ENCODE peak calls at places on chromosomes 12 and 14, in four cellular contexts. One of them, this sample, is unnamed.

GRCh38 chr14:67653651-67654280 is 20.7 kb downstream of the VTI1B start:
- DNase-seq in CD8-positive, alpha-beta T cell: no peak
- DNase-seq in cardiac muscle cell: peak; percentile 35
- DNase-seq in heart right ventricle: no peak
- DNase-seq in this sample: no peak

GRCh38 chr14:99028041-99028440 is 244.0 kb downstream of the BCL11B start:
- DNase-seq in CD8-positive, alpha-beta T cell: no peak
- DNase-seq in cardiac muscle cell: no peak
- DNase-seq in heart right ventricle: no peak
- DNase-seq in this sample: no peak

GRCh38 chr12:2124466-2125023 is 71.8 kb downstream of the CACNA1C start:
- DNase-seq in CD8-positive, alpha-beta T cell: no peak
- DNase-seq in cardiac muscle cell: no peak
- DNase-seq in heart right ventricle: no peak
- DNase-seq in this sample: no peak

GRCh38 chr12:69459477-69459876 is 10.7 kb upstream of the FRS2 start:
- DNase-seq in CD8-positive, alpha-beta T cell: no peak
- DNase-seq in cardiac muscle cell: peak; percentile 38
- DNase-seq in heart right ventricle: no peak
- DNase-seq in this sample: no peak

GRCh38 chr14:105943973-105944602 is 417.7 kb downstream of the TMEM121 start:
- DNase-seq in CD8-positive, alpha-beta T cell: no peak
- DNase-seq in cardiac muscle cell: no peak
- DNase-seq in heart right ventricle: no peak
- DNase-seq in this sample: no peak

GRCh38 chr12:2668816-2669215 is 126.0 kb upstream of the FKBP4 start:
- DNase-seq in CD8-positive, alpha-beta T cell: no peak
- DNase-seq in cardiac muscle cell: no peak
- DNase-seq in heart right ventricle: no peak
- DNase-seq in this sample: no peak

GRCh38 chr14:103144085-103144484 is 20.8 kb downstream of the TNFAIP2 start:
- DNase-seq in CD8-positive, alpha-beta T cell: no peak
- DNase-seq in cardiac muscle cell: no peak
- DNase-seq in heart right ventricle: no peak
- DNase-seq in this sample: peak; percentile 79

GRCh38 chr14:32724864-32725550 is 213.7 kb upstream of the NPAS3 start:
- DNase-seq in CD8-positive, alpha-beta T cell: no peak
- DNase-seq in cardiac muscle cell: no peak
- DNase-seq in heart right ventricle: no peak
- DNase-seq in this sample: peak; percentile 85

GRCh38 chr14:76920572-76921175 is 94.5 kb downstream of the LRRC74A start:
- DNase-seq in CD8-positive, alpha-beta T cell: no peak
- DNase-seq in cardiac muscle cell: no peak
- DNase-seq in heart right ventricle: peak; percentile 53
- DNase-seq in this sample: no peak

GRCh38 chr12:60269611-60270269 is 673.9 kb downstream of the SLC16A7 start:
- DNase-seq in CD8-positive, alpha-beta T cell: no peak
- DNase-seq in cardiac muscle cell: no peak
- DNase-seq in heart right ventricle: no peak
- DNase-seq in this sample: no peak

GRCh38 chr14:66015046-66015780 is 471.0 kb upstream of the CCDC196 start:
- DNase-seq in CD8-positive, alpha-beta T cell: no peak
- DNase-seq in cardiac muscle cell: no peak
- DNase-seq in heart right ventricle: no peak
- DNase-seq in this sample: no peak

GRCh38 chr12:67892289-67892688 is 97.0 kb upstream of the IFNG-AS1 start:
- DNase-seq in CD8-positive, alpha-beta T cell: no peak
- DNase-seq in cardiac muscle cell: no peak
- DNase-seq in heart right ventricle: no peak
- DNase-seq in this sample: no peak

GRCh38 chr14:63770187-63770807 is 42.4 kb upstream of the SGPP1 start:
- DNase-seq in CD8-positive, alpha-beta T cell: peak; percentile 66
- DNase-seq in cardiac muscle cell: no peak
- DNase-seq in heart right ventricle: peak; percentile 42
- DNase-seq in this sample: peak; percentile 23

GRCh38 chr12:27779416-27779815 is 617 bp upstream of the KLHL42 start:
- DNase-seq in CD8-positive, alpha-beta T cell: peak; percentile 12
- DNase-seq in cardiac muscle cell: no peak
- DNase-seq in heart right ventricle: no peak
- DNase-seq in this sample: no peak

GRCh38 chr12:123713398-123714301 is 1.5 kb downstream of the ATP6V0A2 start:
- DNase-seq in CD8-positive, alpha-beta T cell: no peak
- DNase-seq in cardiac muscle cell: no peak
- DNase-seq in heart right ventricle: no peak
- DNase-seq in this sample: no peak

GRCh38 chr12:52615208-52615868 is 3.0 kb downstream of the KRT73 start:
- DNase-seq in CD8-positive, alpha-beta T cell: no peak
- DNase-seq in cardiac muscle cell: no peak
- DNase-seq in heart right ventricle: no peak
- DNase-seq in this sample: no peak

GRCh38 chr12:89950421-89950820 is 241.8 kb upstream of the ATP2B1 start:
- DNase-seq in CD8-positive, alpha-beta T cell: no peak
- DNase-seq in cardiac muscle cell: no peak
- DNase-seq in heart right ventricle: no peak
- DNase-seq in this sample: no peak

GRCh38 chr14:68113328-68113930 is 293.9 kb downstream of the RAD51B start:
- DNase-seq in CD8-positive, alpha-beta T cell: no peak
- DNase-seq in cardiac muscle cell: peak; percentile 49
- DNase-seq in heart right ventricle: no peak
- DNase-seq in this sample: no peak

GRCh38 chr14:96888593-96888992 is 91.4 kb downstream of the VRK1 start:
- DNase-seq in CD8-positive, alpha-beta T cell: no peak
- DNase-seq in cardiac muscle cell: peak; percentile 66
- DNase-seq in heart right ventricle: no peak
- DNase-seq in this sample: no peak

GRCh38 chr14:99602054-99602787 is 1.8 kb downstream of the CCDC85C start:
- DNase-seq in CD8-positive, alpha-beta T cell: no peak
- DNase-seq in cardiac muscle cell: peak; percentile 41
- DNase-seq in heart right ventricle: peak; percentile 48
- DNase-seq in this sample: no peak

GRCh38 chr12:39723831-39724230 is 104.2 kb upstream of the ABCD2 start:
- DNase-seq in CD8-positive, alpha-beta T cell: no peak
- DNase-seq in cardiac muscle cell: no peak
- DNase-seq in heart right ventricle: no peak
- DNase-seq in this sample: no peak

GRCh38 chr12:61452076-61452475 is 808.1 kb upstream of the USP15 start:
- DNase-seq in CD8-positive, alpha-beta T cell: no peak
- DNase-seq in cardiac muscle cell: no peak
- DNase-seq in heart right ventricle: no peak
- DNase-seq in this sample: no peak

GRCh38 chr14:85414142-85414541 is 115.8 kb upstream of the FLRT2 start:
- DNase-seq in CD8-positive, alpha-beta T cell: no peak
- DNase-seq in cardiac muscle cell: no peak
- DNase-seq in heart right ventricle: no peak
- DNase-seq in this sample: no peak

GRCh38 chr12:44842669-44843068 is 33.4 kb downstream of the NELL2 start:
- DNase-seq in CD8-positive, alpha-beta T cell: no peak
- DNase-seq in cardiac muscle cell: no peak
- DNase-seq in heart right ventricle: no peak
- DNase-seq in this sample: no peak

GRCh38 chr12:74897425-74898211 is 312.0 kb downstream of the KCNC2 start:
- DNase-seq in CD8-positive, alpha-beta T cell: no peak
- DNase-seq in cardiac muscle cell: no peak
- DNase-seq in heart right ventricle: no peak
- DNase-seq in this sample: no peak

GRCh38 chr12:109053382-109054123 is 1.2 kb downstream of the USP30 start:
- DNase-seq in CD8-positive, alpha-beta T cell: peak; percentile 24
- DNase-seq in cardiac muscle cell: peak; percentile 1
- DNase-seq in heart right ventricle: no peak
- DNase-seq in this sample: no peak

GRCh38 chr12:55724226-55724939 is 4.2 kb downstream of the RDH5 start:
- DNase-seq in CD8-positive, alpha-beta T cell: peak; percentile 74
- DNase-seq in cardiac muscle cell: peak; percentile 69
- DNase-seq in heart right ventricle: no peak
- DNase-seq in this sample: no peak

GRCh38 chr14:91249841-91250616 is 5.5 kb upstream of the GPR68 start:
- DNase-seq in CD8-positive, alpha-beta T cell: peak; percentile 43
- DNase-seq in cardiac muscle cell: no peak
- DNase-seq in heart right ventricle: no peak
- DNase-seq in this sample: no peak

GRCh38 chr12:13250416-13250815 is 53.9 kb downstream of the EMP1 start:
- DNase-seq in CD8-positive, alpha-beta T cell: no peak
- DNase-seq in cardiac muscle cell: no peak
- DNase-seq in heart right ventricle: no peak
- DNase-seq in this sample: no peak

GRCh38 chr12:13247596-13247995 is 51.1 kb downstream of the EMP1 start:
- DNase-seq in CD8-positive, alpha-beta T cell: no peak
- DNase-seq in cardiac muscle cell: no peak
- DNase-seq in heart right ventricle: no peak
- DNase-seq in this sample: no peak

GRCh38 chr12:13252024-13252423 is 55.5 kb downstream of the EMP1 start:
- DNase-seq in CD8-positive, alpha-beta T cell: no peak
- DNase-seq in cardiac muscle cell: no peak
- DNase-seq in heart right ventricle: no peak
- DNase-seq in this sample: no peak

GRCh38 chr12:13251496-13251895 is 55.0 kb downstream of the EMP1 start:
- DNase-seq in CD8-positive, alpha-beta T cell: no peak
- DNase-seq in cardiac muscle cell: no peak
- DNase-seq in heart right ventricle: no peak
- DNase-seq in this sample: no peak

DNA sequence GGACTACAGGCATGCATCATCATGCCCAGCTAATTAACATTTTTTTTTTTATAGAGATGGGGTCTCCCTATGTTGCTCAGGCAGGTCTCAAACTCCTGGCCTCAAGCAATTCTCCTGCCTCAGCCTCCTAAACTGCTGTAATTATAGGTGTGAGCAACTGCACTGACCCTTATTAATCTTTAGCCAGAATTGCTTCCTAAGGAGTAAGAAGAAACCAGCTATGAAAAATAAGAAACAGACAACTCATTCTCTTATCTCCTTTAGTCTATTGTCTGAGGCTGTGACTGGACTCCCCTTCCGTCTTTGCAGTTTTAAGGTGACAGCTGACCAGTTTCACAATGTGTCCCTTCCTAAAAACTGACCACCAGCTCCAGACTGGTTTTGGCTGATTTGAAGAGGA is 52.4 kb downstream of the EMP1 start:
- DNase-seq in CD8-positive, alpha-beta T cell: no peak
- DNase-seq in cardiac muscle cell: no peak
- DNase-seq in heart right ventricle: no peak
- DNase-seq in this sample: no peak
- H3K27me3 ChIP-seq in CD8-positive, alpha-beta T cell: no peaks in the 10 kb centered on the region
- H3K27me3 ChIP-seq in cardiac muscle cell: no peaks in the 10 kb centered on the region
- H3K27me3 ChIP-seq in heart right ventricle: no peaks in the 10 kb centered on the region
- H3K27me3 ChIP-seq in this sample: no peaks in the 10 kb centered on the region

DNA sequence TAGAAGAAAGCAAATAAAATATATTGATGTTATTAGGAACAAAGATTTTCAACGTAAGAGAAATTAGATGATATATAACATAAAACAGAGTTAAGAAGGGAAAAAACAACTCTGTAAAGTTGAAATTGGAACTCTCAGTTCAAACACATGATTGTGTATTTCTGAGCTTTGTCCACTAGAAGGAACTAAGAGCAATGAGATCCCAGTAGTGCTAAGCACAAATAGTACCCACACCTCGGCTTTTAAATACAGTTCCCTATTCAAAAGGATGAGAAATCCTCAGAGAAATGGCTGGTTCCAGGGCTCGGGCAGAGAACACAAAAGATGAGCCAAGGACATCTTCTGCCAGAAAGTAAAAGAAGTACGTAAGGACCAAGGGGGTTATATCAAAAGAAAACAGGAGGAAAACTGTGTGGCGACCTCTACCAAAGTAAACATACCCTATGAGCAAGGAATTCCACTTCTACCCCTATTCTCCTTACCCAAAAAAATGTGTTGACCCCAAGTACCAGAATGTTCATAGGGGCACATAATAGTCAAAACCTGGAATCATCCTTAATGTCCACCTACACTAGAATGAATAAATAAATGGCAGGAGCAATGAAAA is 96.6 kb downstream of the SPTSSA start:
- DNase-seq in CD8-positive, alpha-beta T cell: no peak
- DNase-seq in cardiac muscle cell: peak; percentile 25
- DNase-seq in heart right ventricle: no peak
- DNase-seq in this sample: no peak
- TF ChIP-seq CTCF in CD8-positive, alpha-beta T cell: no peak
- TF ChIP-seq CTCF in cardiac muscle cell: peak; percentile 36
- TF ChIP-seq CTCF in heart right ventricle: peak; percentile 41
- TF ChIP-seq CTCF in this sample: peak; percentile 39

DNA sequence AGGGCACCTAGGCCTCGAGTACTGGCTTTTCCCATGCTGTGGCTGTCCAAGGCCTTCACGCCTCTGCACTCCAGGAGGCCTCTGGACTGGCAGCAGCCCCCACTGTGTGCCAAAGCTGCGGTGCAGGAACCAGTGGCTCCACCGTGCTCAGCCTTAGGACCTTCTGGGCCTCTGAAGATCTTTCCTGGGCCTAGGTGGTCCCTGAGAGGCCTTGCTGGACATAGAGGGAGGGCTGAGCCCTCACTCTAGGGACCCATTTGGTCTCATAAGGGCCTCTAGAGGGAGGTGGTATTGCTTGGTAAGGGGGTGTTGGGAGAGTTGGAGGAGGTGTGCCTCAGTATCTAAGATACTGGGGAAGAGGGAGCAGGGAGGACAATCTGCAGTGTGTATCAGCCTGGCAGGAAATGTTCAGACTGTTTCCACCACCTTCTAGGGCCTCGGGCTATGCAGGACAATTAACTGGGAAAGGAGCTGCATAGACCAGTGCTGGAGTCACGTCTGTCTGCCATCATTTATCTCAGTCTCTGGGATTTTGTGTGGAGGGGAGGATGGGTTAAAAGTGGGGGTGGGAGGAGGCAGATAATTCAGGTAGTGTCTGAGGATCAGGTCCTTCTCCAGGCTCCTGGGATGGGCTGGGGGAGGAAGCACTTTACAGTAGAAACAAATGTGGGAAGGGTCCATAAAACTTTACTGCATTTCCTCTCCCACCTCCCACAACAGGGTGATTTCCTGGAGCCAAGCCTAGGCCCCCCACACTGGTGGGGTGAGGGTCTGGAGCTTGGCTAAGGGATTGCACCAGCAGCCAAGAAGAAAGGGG is 2.9 kb downstream of the HOXC5 start:
- DNase-seq in CD8-positive, alpha-beta T cell: no peak
- DNase-seq in cardiac muscle cell: no peak
- DNase-seq in heart right ventricle: no peak
- DNase-seq in this sample: no peak
- H3K27me3 ChIP-seq in CD8-positive, alpha-beta T cell: peaks cover 51% of the 10 kb centered on the region
- H3K27me3 ChIP-seq in cardiac muscle cell: peaks cover 100% of the 10 kb centered on the region
- H3K27me3 ChIP-seq in heart right ventricle: peaks cover 100% of the 10 kb centered on the region
- H3K27me3 ChIP-seq in this sample: peaks cover 8% of the 10 kb centered on the region

DNA sequence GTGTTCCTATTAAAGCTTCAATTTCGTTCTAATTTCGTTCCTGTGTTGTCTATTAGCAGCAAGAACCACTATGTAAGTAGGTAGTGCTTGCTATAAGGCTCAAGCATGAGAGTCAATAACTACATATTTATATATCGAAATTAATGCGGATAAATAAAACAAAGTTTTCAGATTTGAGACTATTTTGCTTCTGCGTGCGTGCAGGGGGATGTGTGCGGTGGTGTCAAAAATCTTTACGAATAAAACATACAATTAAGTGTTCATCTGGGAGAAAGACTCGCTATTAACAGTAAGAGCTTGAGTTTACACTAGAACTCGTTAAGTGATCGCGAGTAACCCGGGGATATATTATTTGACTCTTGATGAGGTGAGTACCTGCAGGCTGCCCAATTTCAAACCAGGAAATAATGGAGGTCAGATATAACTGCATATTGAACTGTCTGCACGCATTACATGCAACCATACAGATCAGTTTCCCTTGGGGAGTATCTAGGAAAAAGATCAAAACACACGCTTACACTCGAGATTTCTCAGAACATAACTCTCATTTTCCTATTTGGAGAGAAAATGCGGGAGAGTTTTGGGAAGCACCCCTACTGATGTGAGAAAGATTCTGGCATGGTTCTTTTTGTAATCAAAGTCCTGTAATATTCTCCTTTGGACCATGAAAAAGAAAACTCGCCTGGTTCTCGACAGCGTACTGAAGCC is 814 bp downstream of the TWF1 start:
- DNase-seq in CD8-positive, alpha-beta T cell: no peak
- DNase-seq in cardiac muscle cell: peak; percentile 24
- DNase-seq in heart right ventricle: no peak
- DNase-seq in this sample: no peak
- TF ChIP-seq CTCF in CD8-positive, alpha-beta T cell: no peak
- TF ChIP-seq CTCF in cardiac muscle cell: no peak
- TF ChIP-seq CTCF in heart right ventricle: no peak
- TF ChIP-seq CTCF in this sample: no peak

This sample was measured in BJ.